ENCODE peak calls at places on chromosomes 5 and 9, in nine cellular contexts. S is tibial artery; G is CD8-positive, alpha-beta memory T cell; P is CD4-positive, CD25-positive, alpha-beta regulatory T cell; M is tibial nerve; U is Peyer's patch; Z is RWPE2; I is lower lobe of right lung; C is spleen. H is an unnamed sample.

GRCh38 chr9:5449521-5450359 is 602 bp upstream of the CD274 start:
- DNase-seq in Z (no peak), P (no peak), G (no peak), M (no peak), S (no peak), U (no peak), C (no peak), I (no peak), H (no peak)

GRCh38 chr5:78691073-78691960 is 42.7 kb upstream of the LHFPL2 start:
- DNase-seq in M (no peak), P (no peak), I (no peak), Z (no peak), C (no peak), S (no peak), G (no peak), U (no peak), H (no peak)

GRCh38 chr5:151174612-151175101 is 17.1 kb upstream of the ANXA6 start:
- DNase-seq in U (no peak), I (no peak), P (no peak), C (no peak), M (no peak), G (no peak), S (no peak), Z (no peak), H (peak; percentile 79)

GRCh38 chr5:14305045-14305444 is 161.9 kb downstream of the TRIO start:
- DNase-seq in C (no peak), G (no peak), U (no peak), I (no peak), Z (no peak), P (no peak), S (no peak), M (no peak), H (no peak)

GRCh38 chr5:119878712-119879111 is 249.4 kb downstream of the FAM170A start:
- DNase-seq in S (no peak), P (no peak), G (no peak), C (no peak), Z (no peak), I (no peak), M (no peak), U (no peak), H (no peak)

GRCh38 chr5:34521628-34522290 is 134.4 kb upstream of the RAI14 start:
- DNase-seq in I (no peak), S (no peak), C (no peak), G (no peak), P (no peak), Z (no peak), M (no peak), U (no peak), H (no peak)

GRCh38 chr9:78351816-78352215 is 54.9 kb downstream of the PSAT1 start:
- DNase-seq in G (no peak), U (no peak), C (no peak), S (no peak), P (no peak), M (no peak), Z (no peak), I (no peak), H (no peak)

GRCh38 chr5:99600952-99601351 is 672.1 kb upstream of the CHD1 start:
- DNase-seq in C (no peak), I (no peak), M (no peak), Z (no peak), P (no peak), G (no peak), U (no peak), S (no peak), H (no peak)

GRCh38 chr5:11411621-11412020 is 492.6 kb downstream of the CTNND2 start:
- DNase-seq in U (no peak), S (no peak), G (no peak), C (no peak), M (no peak), Z (no peak), I (no peak), P (no peak), H (no peak)

GRCh38 chr5:42628821-42629220 is 127.8 kb upstream of the CCDC152 start:
- DNase-seq in M (no peak), I (no peak), G (no peak), S (no peak), U (no peak), P (no peak), Z (no peak), C (no peak), H (no peak)

GRCh38 chr5:121144764-121145163 is 680.7 kb downstream of the PRR16 start:
- DNase-seq in I (no peak), M (no peak), C (no peak), S (no peak), Z (no peak), P (no peak), G (no peak), U (no peak), H (no peak)

GRCh38 chr9:224540-225520 is 10.2 kb downstream of the DOCK8 start:
- DNase-seq in Z (no peak), C (no peak), U (no peak), I (no peak), S (no peak), M (no peak), P (no peak), G (no peak), H (no peak)

GRCh38 chr9:35079426-35080341 is at the start of gene FANCG:
- DNase-seq in U (peak; percentile 92), P (peak; percentile 76), M (peak; percentile 79), G (peak; percentile 67), Z (peak; percentile 93), C (peak; percentile 98), S (peak; percentile 89), I (peak; percentile 95), H (peak; percentile 95)

GRCh38 chr9:134212809-134213507 is 48.6 kb upstream of the RNU6ATAC start:
- DNase-seq in I (peak; percentile 29), G (no peak), U (no peak), C (peak; percentile 20), P (no peak), Z (no peak), M (no peak), S (no peak), H (no peak)
- H3K27me3 ChIP-seq in I (no peaks in the 10 kb centered on the region), G (no peaks in the 10 kb centered on the region), U (no peaks in the 10 kb centered on the region), C (no peaks in the 10 kb centered on the region), P (no peaks in the 10 kb centered on the region), Z (no peaks in the 10 kb centered on the region), M (no peaks in the 10 kb centered on the region), S (no peaks in the 10 kb centered on the region), H (no peaks in the 10 kb centered on the region)

GRCh38 chr5:73215891-73216610 is 43.1 kb downstream of the TMEM174 start:
- DNase-seq in U (peak; percentile 92), Z (no peak), P (peak; percentile 9), M (peak; percentile 85), C (peak; percentile 89), G (peak; percentile 36), S (peak; percentile 76), I (peak; percentile 80), H (peak; percentile 89)
- H3K27me3 ChIP-seq in U (no peaks in the 10 kb centered on the region), Z (no peaks in the 10 kb centered on the region), P (peaks cover 20% of the 10 kb centered on the region), M (no peaks in the 10 kb centered on the region), C (peaks cover 63% of the 10 kb centered on the region), G (peaks cover 35% of the 10 kb centered on the region), S (no peaks in the 10 kb centered on the region), I (peaks cover 78% of the 10 kb centered on the region), H (peaks cover 7% of the 10 kb centered on the region)

DNA sequence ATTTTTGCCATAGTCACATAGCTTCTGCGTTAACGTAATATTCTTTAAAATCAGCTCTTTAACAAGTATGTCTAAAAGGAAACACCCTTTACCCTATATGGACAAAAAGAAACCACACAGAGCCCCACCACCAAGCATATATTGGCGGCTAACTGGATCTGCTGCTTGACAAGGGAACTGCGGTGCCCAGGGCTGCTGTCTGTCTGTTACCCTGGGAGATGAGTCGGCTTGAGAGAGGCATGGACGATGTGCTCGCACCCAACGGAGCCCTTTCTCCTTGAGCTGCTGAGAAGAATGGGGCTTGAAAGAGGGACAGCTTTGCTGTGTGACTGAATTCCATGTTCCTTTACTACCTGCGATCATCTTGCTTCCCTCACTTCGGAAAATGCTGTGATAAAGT is 158.6 kb upstream of the SHB start:
- DNase-seq in C (no peak), I (no peak), S (no peak), Z (no peak), U (no peak), M (no peak), G (peak; percentile 4), P (no peak), H (no peak)
- H3K27me3 ChIP-seq in C (peaks cover 22% of the 10 kb centered on the region), I (peaks cover 7% of the 10 kb centered on the region), S (no peaks in the 10 kb centered on the region), Z (no peaks in the 10 kb centered on the region), U (no peaks in the 10 kb centered on the region), M (no peaks in the 10 kb centered on the region), G (no peaks in the 10 kb centered on the region), P (peaks cover 2% of the 10 kb centered on the region), H (no peaks in the 10 kb centered on the region)

GRCh38 chr9:124041817-124042116 is 30.2 kb downstream of the LHX2 start:
- DNase-seq in C (peak; percentile 52), U (no peak), G (no peak), S (no peak), Z (no peak), I (no peak), M (no peak), P (no peak), H (no peak)
- H3K27me3 ChIP-seq in C (peaks cover 71% of the 10 kb centered on the region), U (no peaks in the 10 kb centered on the region), G (peaks cover 25% of the 10 kb centered on the region), S (no peaks in the 10 kb centered on the region), Z (peaks cover 11% of the 10 kb centered on the region), I (peaks cover 87% of the 10 kb centered on the region), M (no peaks in the 10 kb centered on the region), P (peaks cover 3% of the 10 kb centered on the region), H (no peaks in the 10 kb centered on the region)

GRCh38 chr5:63959177-63959982 is 2.9 kb downstream of the HTR1A start:
- DNase-seq in M (no peak), C (peak; percentile 70), P (no peak), Z (no peak), U (no peak), I (peak; percentile 41), G (no peak), S (no peak), H (peak; percentile 46)
- H3K27me3 ChIP-seq in M (no peaks in the 10 kb centered on the region), C (peaks cover 45% of the 10 kb centered on the region), P (no peaks in the 10 kb centered on the region), Z (peaks cover 65% of the 10 kb centered on the region), U (no peaks in the 10 kb centered on the region), I (peaks cover 43% of the 10 kb centered on the region), G (no peaks in the 10 kb centered on the region), S (no peaks in the 10 kb centered on the region), H (no peaks in the 10 kb centered on the region)

GRCh38 chr5:943874-944620 is 51.4 kb downstream of the TRIP13 start:
- DNase-seq in M (no peak), P (no peak), C (no peak), I (no peak), S (no peak), Z (no peak), G (no peak), U (peak; percentile 37), H (no peak)
- H3K27me3 ChIP-seq in M (no peaks in the 10 kb centered on the region), P (no peaks in the 10 kb centered on the region), C (peaks cover 35% of the 10 kb centered on the region), I (peaks cover 32% of the 10 kb centered on the region), S (no peaks in the 10 kb centered on the region), Z (peaks cover 60% of the 10 kb centered on the region), G (peaks cover 13% of the 10 kb centered on the region), U (no peaks in the 10 kb centered on the region), H (no peaks in the 10 kb centered on the region)

DNA sequence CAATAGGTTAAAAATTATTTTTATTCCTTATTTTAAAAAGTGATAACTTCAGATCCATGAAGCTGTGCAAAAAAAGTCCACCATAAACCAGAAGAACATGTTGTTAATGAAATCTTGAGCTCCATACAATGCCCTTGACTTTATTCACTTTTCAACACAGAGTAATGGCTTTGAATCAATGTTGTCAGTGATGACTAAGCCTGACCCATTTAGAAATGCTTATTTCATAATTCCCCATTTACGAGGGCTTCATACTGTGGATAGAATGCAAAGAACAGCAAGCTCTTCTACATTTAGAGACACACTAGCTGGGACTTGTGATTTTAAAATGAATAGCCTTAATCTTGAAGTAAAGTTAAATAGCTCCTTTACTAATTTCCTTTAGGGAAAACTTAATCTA is 25.7 kb upstream of the IL9 start:
- DNase-seq in M (no peak), P (no peak), S (no peak), C (no peak), Z (no peak), G (no peak), I (no peak), U (no peak), H (no peak)
- H3K27me3 ChIP-seq in M (no peaks in the 10 kb centered on the region), P (peaks cover 13% of the 10 kb centered on the region), S (no peaks in the 10 kb centered on the region), C (peaks cover 11% of the 10 kb centered on the region), Z (peaks cover 62% of the 10 kb centered on the region), G (no peaks in the 10 kb centered on the region), I (peaks cover 20% of the 10 kb centered on the region), U (no peaks in the 10 kb centered on the region), H (peaks cover 6% of the 10 kb centered on the region)

GRCh38 chr9:70415041-70415440 is 584 bp upstream of the KLF9 start:
- DNase-seq in Z (no peak), G (no peak), I (no peak), S (no peak), P (no peak), U (no peak), C (no peak), M (no peak), H (no peak)
- H3K27me3 ChIP-seq in Z (no peaks in the 10 kb centered on the region), G (no peaks in the 10 kb centered on the region), I (no peaks in the 10 kb centered on the region), S (peaks cover 2% of the 10 kb centered on the region), P (no peaks in the 10 kb centered on the region), U (no peaks in the 10 kb centered on the region), C (no peaks in the 10 kb centered on the region), M (no peaks in the 10 kb centered on the region), H (no peaks in the 10 kb centered on the region)